ENCODE peak calls at places on chromosome 9, in six cellular contexts. G is uterus; K is iPS DF 6.9; M is CD4-positive, alpha-beta memory T cell; P is heart left ventricle; B is CD4-positive, CD25-positive, alpha-beta regulatory T cell. O is an unnamed sample. For H3K9me3, the result is how much of the 10 kb centered on the place peaks cover.

GRCh38 chr9:104118916-104119315 is 24.8 kb downstream of the SMC2 start:
- DNase-seq in P (no peak), B (no peak), M (no peak), K (no peak), G (no peak), O (no peak)

GRCh38 chr9:135905380-135906282 is 1.7 kb downstream of the CAMSAP1 start:
- DNase-seq in B (peak), P (no peak), G (no peak), M (peak), K (no peak), O (no peak)

GRCh38 chr9:1619915-1620705 is 395.0 kb upstream of the SMARCA2 start:
- DNase-seq in M (no peak), B (no peak), K (peak), P (no peak), G (no peak), O (no peak)

GRCh38 chr9:86983260-86984255 is 36.3 kb upstream of the GAS1 start:
- DNase-seq in K (no peak), P (no peak), B (no peak), M (no peak), G (peak), O (no peak)

GRCh38 chr9:22175972-22176545 is 167.0 kb upstream of the CDKN2B start:
- DNase-seq in M (no peak), P (no peak), B (peak), K (no peak), G (no peak), O (no peak)

GRCh38 chr9:133932633-133933032 is 59.5 kb downstream of the VAV2 start:
- DNase-seq in M (no peak), K (no peak), G (no peak), P (no peak), B (no peak), O (no peak)

GRCh38 chr9:25964239-25964638 is 286.0 kb upstream of the TUSC1 start:
- DNase-seq in K (peak), B (peak), G (no peak), M (no peak), P (no peak), O (no peak)

GRCh38 chr9:125797857-125798399 is 50.8 kb downstream of the PBX3 start:
- DNase-seq in M (no peak), B (no peak), G (no peak), P (no peak), K (no peak), O (no peak)

GRCh38 chr9:87004016-87004415 is 56.7 kb upstream of the GAS1 start:
- DNase-seq in B (no peak), P (no peak), M (no peak), K (no peak), G (no peak), O (no peak)

GRCh38 chr9:99249619-99250018 is 27.5 kb downstream of the SEC61B start:
- DNase-seq in G (no peak), B (peak), P (no peak), M (no peak), K (no peak), O (no peak)

GRCh38 chr9:97362777-97363545 is 48.9 kb upstream of the TDRD7 start:
- DNase-seq in P (no peak), G (no peak), K (no peak), B (peak), M (no peak), O (no peak)

GRCh38 chr9:134661299-134661698 is 19.7 kb downstream of the COL5A1 start:
- DNase-seq in P (peak), K (no peak), B (no peak), G (no peak), M (no peak), O (no peak)

GRCh38 chr9:131291795-131292315 is 2.3 kb downstream of the PLPP7 start:
- DNase-seq in K (no peak), G (no peak), P (no peak), M (no peak), B (no peak), O (no peak)

GRCh38 chr9:69104830-69105527 is 69.1 kb upstream of the TJP2 start:
- DNase-seq in M (no peak), K (no peak), P (no peak), B (no peak), G (no peak), O (no peak)

GRCh38 chr9:37390759-37391158 is 31.7 kb upstream of the GRHPR start:
- DNase-seq in B (peak), P (no peak), M (peak), G (no peak), K (no peak), O (no peak)

GRCh38 chr9:127388037-127388855 is 8.7 kb upstream of the SLC2A8 start:
- DNase-seq in B (peak), G (peak), M (peak), P (peak), K (no peak), O (peak)

GRCh38 chr9:79120533-79121315 is 451.0 kb upstream of the TLE4 start:
- DNase-seq in K (no peak), G (no peak), M (no peak), B (no peak), P (no peak), O (no peak)

GRCh38 chr9:134301387-134302129 is 24.7 kb upstream of the RXRA start:
- DNase-seq in P (peak), B (peak), G (no peak), K (no peak), M (no peak), O (no peak)

GRCh38 chr9:92094655-92095054 is 20.6 kb downstream of the SPTLC1 start:
- DNase-seq in K (no peak), B (peak), G (no peak), P (no peak), M (no peak), O (no peak)

GRCh38 chr9:97075289-97075870 is 36.4 kb upstream of the CTSV start:
- DNase-seq in G (no peak), K (no peak), B (no peak), P (no peak), M (no peak), O (no peak)

GRCh38 chr9:71878327-71879274 is 32.4 kb downstream of the ABHD17B start:
- DNase-seq in G (no peak), K (no peak), B (no peak), M (no peak), P (no peak), O (no peak)

GRCh38 chr9:71876829-71877228 is 34.2 kb downstream of the ABHD17B start:
- DNase-seq in M (no peak), B (no peak), G (no peak), K (no peak), P (no peak), O (no peak)

GRCh38 chr9:71876106-71876505 is 34.9 kb downstream of the ABHD17B start:
- DNase-seq in M (no peak), B (no peak), P (no peak), G (no peak), K (no peak), O (no peak)

GRCh38 chr9:71884005-71884404 is 27.0 kb downstream of the ABHD17B start:
- DNase-seq in G (no peak), P (no peak), M (no peak), B (no peak), K (no peak), O (no peak)

DNA sequence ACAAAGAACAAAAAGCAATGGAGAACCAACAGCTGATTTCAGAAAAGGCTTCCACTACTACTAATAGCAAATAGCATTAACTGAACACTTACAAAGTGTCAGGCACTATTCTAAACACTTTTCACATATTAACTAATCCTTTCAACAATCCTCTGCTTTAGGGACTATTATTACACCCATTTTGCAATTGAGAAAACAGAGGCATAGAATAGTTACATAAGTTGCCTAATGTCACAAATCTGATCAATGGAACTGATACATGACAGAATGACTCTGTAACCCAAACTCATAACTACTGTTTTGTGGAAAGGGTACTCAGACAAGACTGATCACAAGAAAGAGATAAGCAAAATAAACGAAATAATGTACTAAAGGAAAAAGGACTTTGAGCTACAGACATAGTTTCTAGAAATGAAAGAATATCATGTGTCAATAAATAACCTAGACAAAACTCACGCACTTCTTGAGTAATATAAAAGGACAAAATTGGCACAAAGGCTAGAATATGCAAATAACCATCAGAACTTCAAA is 31.3 kb downstream of the ABHD17B start:
- DNase-seq in B (no peak), G (no peak), M (no peak), K (no peak), P (no peak), O (no peak)
- H3K9me3 ChIP-seq in B (half or more), G (under half), M (under half), K (under half), P (half or more), O (under half)

GRCh38 chr9:35499029-35499700 is 9.3 kb downstream of the RUSC2 start:
- DNase-seq in B (no peak), P (no peak), M (no peak), K (no peak), G (no peak), O (no peak)
- H3K9me3 ChIP-seq in B (under half), P (under half), M (under half), K (under half), G (under half), O (under half)

GRCh38 chr9:10875752-10876151 is 262.9 kb upstream of the PTPRD start:
- DNase-seq in K (no peak), P (no peak), M (no peak), B (no peak), G (no peak), O (no peak)
- H3K9me3 ChIP-seq in K (under half), P (under half), M (under half), B (under half), G (under half), O (under half)

DNA sequence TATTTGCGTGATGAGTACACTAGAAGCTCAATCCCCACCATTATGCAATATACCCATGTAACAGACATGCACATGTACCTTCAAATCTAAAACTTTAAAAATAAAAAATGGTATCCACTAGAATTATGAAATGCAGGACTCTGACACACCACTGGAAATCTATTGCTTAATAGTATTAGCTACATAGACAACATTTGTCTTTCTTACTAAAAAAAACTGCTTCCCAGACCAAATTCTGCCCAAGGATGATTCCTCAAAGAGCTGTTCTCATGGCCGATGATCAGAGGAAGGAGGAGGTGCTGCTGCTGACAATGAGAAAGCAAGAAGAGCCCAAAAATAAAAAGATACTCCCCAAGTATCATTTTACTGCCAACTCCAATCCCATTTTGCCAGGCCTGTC is 67.2 kb downstream of the TTC39B start:
- DNase-seq in B (no peak), G (no peak), K (no peak), M (no peak), P (no peak), O (no peak)
- H3K9me3 ChIP-seq in B (under half), G (under half), K (under half), M (under half), P (under half), O (under half)

GRCh38 chr9:6212722-6213375 is 2.8 kb upstream of the IL33 start:
- DNase-seq in M (no peak), B (no peak), P (no peak), G (no peak), K (no peak), O (no peak)

GRCh38 chr9:6214903-6215302 is 704 bp upstream of the IL33 start:
- DNase-seq in P (no peak), K (no peak), M (no peak), B (no peak), G (no peak), O (no peak)

GRCh38 chr9:6214451-6214850 is 1.2 kb upstream of the IL33 start:
- DNase-seq in P (no peak), M (no peak), B (no peak), K (no peak), G (no peak), O (no peak)

GRCh38 chr9:6215562-6215961 is at the start of gene IL33:
- DNase-seq in P (no peak), K (no peak), B (no peak), M (no peak), G (peak), O (no peak)

DNA sequence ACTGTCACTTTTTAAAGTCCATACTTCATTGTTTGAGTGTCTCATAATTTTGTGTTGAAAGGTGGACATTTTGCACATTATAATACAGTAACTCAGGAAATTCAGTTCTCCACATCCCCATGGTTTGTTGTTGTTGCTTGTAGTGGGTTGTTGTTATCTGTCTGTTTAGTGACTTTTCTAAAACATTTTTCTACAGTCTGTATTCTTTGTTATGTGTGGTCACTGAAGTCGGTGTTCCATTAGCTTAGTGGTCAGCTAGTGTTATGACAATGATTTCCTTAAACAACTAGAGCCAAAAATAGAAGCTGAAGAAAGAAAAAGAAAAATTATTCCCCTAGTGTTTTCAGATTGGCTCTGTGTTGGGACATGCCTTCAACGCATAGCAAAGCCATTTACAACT is 5.6 kb upstream of the IL33 start:
- DNase-seq in M (no peak), B (no peak), P (no peak), K (no peak), G (no peak), O (no peak)
- H3K9me3 ChIP-seq in M (under half), B (under half), P (under half), K (under half), G (under half), O (under half)

O was measured in T-helper 17 cell.